ENCODE peak calls at places on chromosomes 4 and X, in five cellular contexts. U is IMR-90, P is H1, E is HepG2, R is K562. M is an unnamed sample. For H3K4me1, the result is how much of the 10 kb centered on the place peaks cover.

GRCh38 chr4:174604198-174604597 is 81.9 kb upstream of the HPGD start:
- DNase-seq in U (peak), P (no peak), E (no peak), R (peak), M (no peak)

GRCh38 chr4:156118821-156119220 is 165.2 kb upstream of the CTSO start:
- DNase-seq in U (peak), P (no peak), E (no peak), R (no peak), M (no peak)

GRCh38 chrX:15564981-15565579 is 35.7 kb downstream of the ACE2 start:
- DNase-seq in U (peak), P (peak), E (peak), R (peak), M (peak)

GRCh38 chr4:111064342-111064993 is 441.6 kb upstream of the PITX2 start:
- DNase-seq in U (peak), P (no peak), E (no peak), R (no peak), M (peak)

GRCh38 chr4:130025701-130026100 is 929.7 kb downstream of the C4orf33 start:
- DNase-seq in U (no peak), P (no peak), E (no peak), R (no peak), M (no peak)

GRCh38 chr4:73576366-73576765 is 43.9 kb downstream of the RASSF6 start:
- DNase-seq in U (peak), P (no peak), E (no peak), R (no peak), M (no peak)

GRCh38 chrX:44422631-44423030 is 79.2 kb upstream of the EFHC2 start:
- DNase-seq in U (no peak), P (no peak), E (no peak), R (no peak), M (no peak)

GRCh38 chr4:30380404-30380998 is 339.7 kb upstream of the PCDH7 start:
- DNase-seq in U (peak), P (peak), E (peak), R (peak), M (peak)

GRCh38 chr4:69995526-69996016 is at the start of gene STATH:
- DNase-seq in U (no peak), P (no peak), E (no peak), R (no peak), M (no peak)

GRCh38 chrX:100872161-100872560 is 2.0 kb downstream of the NOX1 start:
- DNase-seq in U (peak), P (no peak), E (no peak), R (no peak), M (no peak)

GRCh38 chr4:17510582-17510981 is 1.3 kb downstream of the QDPR start:
- DNase-seq in U (no peak), P (no peak), E (no peak), R (no peak), M (no peak)

GRCh38 chr4:134544303-134544761 is 342.7 kb upstream of the PABPC4L start:
- DNase-seq in U (no peak), P (no peak), E (no peak), R (no peak), M (no peak)

GRCh38 chr4:18075823-18076433 is 54.4 kb upstream of the LCORL start:
- DNase-seq in U (peak), P (peak), E (peak), R (peak), M (peak)

GRCh38 chrX:153032397-153033118 is 23.7 kb upstream of the PNMA3 start:
- DNase-seq in U (peak), P (peak), E (peak), R (peak), M (peak)

GRCh38 chrX:103669745-103670144 is 16.8 kb downstream of the MORF4L2 start:
- DNase-seq in U (no peak), P (no peak), E (no peak), R (peak), M (no peak)

GRCh38 chr4:40058854-40059253 is 2.2 kb downstream of the N4BP2 start:
- DNase-seq in U (no peak), P (no peak), E (no peak), R (peak), M (no peak)

GRCh38 chr4:40056722-40057539 is at the start of gene N4BP2:
- DNase-seq in U (peak), P (peak), E (peak), R (peak), M (peak)

GRCh38 chr4:40058121-40058520 is 1.5 kb downstream of the N4BP2 start:
- DNase-seq in U (no peak), P (no peak), E (no peak), R (no peak), M (no peak)

GRCh38 chr4:40055873-40056721 is 553 bp upstream of the N4BP2 start:
- DNase-seq in U (peak), P (peak), E (peak), R (peak), M (peak)

DNA sequence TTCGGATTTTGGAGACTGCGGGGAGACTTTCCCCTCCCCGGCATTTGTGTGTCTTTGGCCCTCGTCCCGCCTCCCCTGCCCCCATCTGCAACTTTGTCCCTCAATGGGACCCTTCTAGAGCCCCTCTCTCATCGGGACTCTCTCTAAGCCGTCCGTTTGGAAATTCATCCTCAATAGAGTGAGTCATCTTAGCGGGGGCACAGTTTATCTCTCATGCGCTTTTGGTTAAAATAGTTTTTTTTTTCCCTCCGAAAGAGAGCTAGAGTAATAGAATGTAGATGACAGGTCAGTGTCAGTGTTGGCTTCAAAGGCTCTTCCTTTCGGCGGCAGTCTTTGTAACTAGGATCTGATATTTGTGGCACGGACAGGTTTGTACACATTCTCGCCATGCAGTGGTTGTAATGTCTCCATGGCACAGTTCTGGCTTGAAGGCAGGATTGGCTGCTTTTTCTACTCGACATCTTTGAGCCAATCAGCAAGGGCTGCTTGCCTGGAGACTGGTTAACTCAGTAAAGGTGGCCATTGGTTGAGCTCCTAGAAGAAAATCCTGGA is 966 bp downstream of the N4BP2 start:
- DNase-seq in U (peak), P (peak), E (peak), R (peak), M (peak)
- TF ChIP-seq MAFK in U (no peak), P (no peak), E (no peak), R (no peak), M (no peak)

GRCh38 chr4:40576651-40577480 is 52.8 kb downstream of the RBM47 start:
- DNase-seq in U (peak), P (no peak), E (peak), R (peak), M (peak)
- H3K4me1 ChIP-seq in U (under half), P (under half), E (under half), R (under half), M (half or more)

DNA sequence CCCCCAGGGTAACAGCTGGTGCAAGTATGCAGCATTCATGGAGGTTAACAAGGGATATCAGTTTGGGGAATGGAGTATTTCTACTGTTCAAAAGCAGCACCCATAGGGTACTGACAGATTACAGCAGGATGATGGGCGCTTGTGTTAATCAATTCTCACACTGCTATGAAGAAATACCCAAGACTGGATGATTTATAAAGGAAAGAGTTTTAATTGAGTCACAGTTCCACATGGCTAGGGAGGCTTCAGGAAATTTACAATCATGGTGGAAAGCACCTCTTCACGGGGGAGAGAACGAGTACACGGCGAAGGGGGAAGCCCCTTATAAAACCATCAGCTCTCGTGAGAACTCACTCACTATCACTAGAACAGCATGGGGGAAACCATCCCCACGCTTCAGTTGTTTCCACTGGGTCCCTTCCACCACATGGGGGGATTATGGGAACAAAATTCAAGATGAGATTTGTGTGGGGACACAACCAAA is 64.1 kb downstream of the TNIP2 start:
- DNase-seq in U (no peak), P (no peak), E (no peak), R (no peak), M (no peak)
- TF ChIP-seq MAFK in U (no peak), P (no peak), E (no peak), R (no peak), M (no peak)

GRCh38 chr4:139663561-139664138 is 2.0 kb upstream of the MGST2 start:
- DNase-seq in U (no peak), P (no peak), E (no peak), R (no peak), M (no peak)
- H3K4me1 ChIP-seq in U (under half), P (under half), E (half or more), R (under half), M (under half)

DNA sequence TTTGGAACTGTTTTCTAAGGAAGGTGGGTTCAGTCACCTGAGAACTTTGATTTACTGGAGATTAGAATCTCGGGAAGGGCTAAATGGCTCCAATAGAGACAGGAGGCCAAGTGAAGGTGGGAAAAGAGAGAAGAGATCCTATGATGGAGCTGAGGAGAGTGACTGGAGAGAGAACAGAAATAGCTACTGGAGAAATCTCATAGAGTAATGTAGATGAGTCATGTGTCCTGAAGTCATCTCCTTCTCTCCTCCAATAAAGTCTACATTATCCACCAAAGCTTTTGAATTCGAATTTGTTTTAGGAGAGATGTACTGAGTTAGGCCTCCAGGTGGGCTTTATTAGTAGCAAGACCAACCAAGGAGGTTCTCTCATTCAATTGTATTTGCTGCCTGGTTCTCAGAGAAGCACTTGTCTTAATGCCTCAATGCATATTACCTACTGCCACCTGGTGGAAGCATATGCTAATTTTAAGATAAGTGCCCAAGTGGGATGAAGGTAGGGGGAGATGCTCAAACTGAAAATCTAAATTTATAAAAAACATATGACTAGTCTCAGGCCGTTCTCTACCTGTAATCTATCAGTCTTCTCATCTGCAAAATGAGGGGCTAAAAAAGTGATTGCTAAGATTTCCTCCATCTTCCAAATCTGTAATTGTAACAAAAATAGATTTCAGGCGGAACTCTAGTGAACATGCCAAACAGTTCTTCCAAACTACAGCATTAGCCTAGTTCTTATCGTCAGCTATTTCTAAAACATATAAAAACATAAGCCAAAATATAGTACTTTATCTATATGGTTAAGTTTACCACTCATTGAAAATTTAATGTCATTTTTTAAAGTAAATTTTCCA is 24.4 kb downstream of the TXK start:
- DNase-seq in U (peak), P (no peak), E (peak), R (peak), M (peak)
- TF ChIP-seq MAFK in U (no peak), P (no peak), E (no peak), R (no peak), M (no peak)

DNA sequence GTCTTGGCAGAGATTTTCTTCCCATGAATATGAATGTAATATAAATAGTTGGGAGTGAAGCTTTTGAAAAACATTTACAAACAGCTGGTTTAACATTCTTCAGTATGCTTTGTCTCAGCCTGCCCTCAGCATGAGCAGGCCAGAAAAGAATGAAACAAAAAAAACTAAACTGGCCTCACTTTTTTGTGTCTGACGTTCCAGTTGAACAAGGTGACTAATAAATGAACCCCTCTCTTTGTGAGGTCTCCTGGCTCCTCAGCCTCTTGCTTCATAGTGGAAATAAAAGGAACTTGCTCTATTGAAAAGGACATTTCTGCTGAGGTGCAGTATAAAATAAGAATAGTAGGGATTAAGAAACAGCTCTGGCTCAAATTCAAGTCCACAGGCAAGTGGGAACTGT is 9.4 kb downstream of the CHST7 start:
- DNase-seq in U (peak), P (no peak), E (no peak), R (no peak), M (peak)
- H3K4me1 ChIP-seq in U (under half), P (under half), E (under half), R (under half), M (half or more)

GRCh38 chrX:46575991-46576392 is 2.4 kb downstream of the CHST7 start:
- DNase-seq in U (peak), P (no peak), E (peak), R (no peak), M (no peak)
- TF ChIP-seq MAFK in U (no peak), P (no peak), E (no peak), R (no peak), M (no peak)

M was measured in A549.